ENCODE peak calls at places on chromosome 5, in four cellular contexts. C is HS-5, S is heart right ventricle, V is stomach. F is an unnamed sample.

GRCh38 chr5:102855684-102856373 is 100.7 kb downstream of the PAM start:
- DNase-seq in C (no peak), S (no peak), V (no peak), F (no peak)

GRCh38 chr5:146441896-146442295 is 5.2 kb upstream of the TCERG1 start:
- DNase-seq in C (no peak), S (no peak), V (no peak), F (no peak)

GRCh38 chr5:54760182-54760935 is 225.0 kb downstream of the ESM1 start:
- DNase-seq in C (peak; percentile 35), S (no peak), V (no peak), F (no peak)

GRCh38 chr5:67205981-67206380 is 9.4 kb upstream of the CD180 start:
- DNase-seq in C (no peak), S (no peak), V (no peak), F (no peak)

GRCh38 chr5:170252710-170253350 is 20.0 kb downstream of the C5orf58 start:
- DNase-seq in C (no peak), S (no peak), V (no peak), F (no peak)

GRCh38 chr5:174354571-174354970 is 309.1 kb downstream of the NSG2 start:
- DNase-seq in C (no peak), S (no peak), V (no peak), F (no peak)

GRCh38 chr5:40401965-40402364 is 277.8 kb upstream of the PTGER4 start:
- DNase-seq in C (no peak), S (no peak), V (no peak), F (no peak)

GRCh38 chr5:137737349-137738256 is 1.7 kb upstream of the KLHL3 start:
- DNase-seq in C (peak; percentile 38), S (peak; percentile 78), V (peak; percentile 40), F (no peak)

GRCh38 chr5:161663431-161663830 is 22.1 kb upstream of the GABRA6 start:
- DNase-seq in C (no peak), S (no peak), V (no peak), F (no peak)

GRCh38 chr5:138149530-138149929 is 10.3 kb upstream of the NME5 start:
- DNase-seq in C (peak; percentile 22), S (no peak), V (no peak), F (no peak)

GRCh38 chr5:34001231-34001935 is 6.5 kb downstream of the AMACR start:
- DNase-seq in C (no peak), S (no peak), V (peak; percentile 78), F (no peak)

GRCh38 chr5:125042243-125042887 is 295.9 kb upstream of the ZNF608 start:
- DNase-seq in C (no peak), S (no peak), V (no peak), F (no peak)

GRCh38 chr5:58294598-58295298 is 165.1 kb downstream of the PLK2 start:
- DNase-seq in C (peak; percentile 42), S (no peak), V (no peak), F (no peak)

GRCh38 chr5:40385544-40385943 is 294.2 kb upstream of the PTGER4 start:
- DNase-seq in C (peak; percentile 63), S (no peak), V (no peak), F (no peak)

GRCh38 chr5:9173281-9174048 is 372.4 kb downstream of the SEMA5A start:
- DNase-seq in C (peak; percentile 87), S (no peak), V (no peak), F (no peak)

GRCh38 chr5:6632324-6632930 is 417 bp downstream of the NSUN2 start:
- DNase-seq in C (no peak), S (peak; percentile 12), V (no peak), F (peak; percentile 87)

GRCh38 chr5:74286734-74287705 is 353.5 kb downstream of the ENC1 start:
- DNase-seq in C (no peak), S (no peak), V (no peak), F (no peak)

GRCh38 chr5:148457183-148457620 is 73.4 kb downstream of the FBXO38 start:
- DNase-seq in C (no peak), S (no peak), V (no peak), F (no peak)

GRCh38 chr5:160449458-160449857 is 27.8 kb downstream of the PTTG1 start:
- DNase-seq in C (no peak), S (no peak), V (no peak), F (no peak)

GRCh38 chr5:61631438-61631941 is 299.4 kb downstream of the ZSWIM6 start:
- DNase-seq in C (no peak), S (peak; percentile 52), V (no peak), F (no peak)

GRCh38 chr5:65925094-65925600 is 1.2 kb upstream of the ERBIN start:
- DNase-seq in C (no peak), S (peak; percentile 75), V (peak; percentile 76), F (peak; percentile 94)

GRCh38 chr5:63255609-63256008 is 677.0 kb downstream of the LRRC70 start:
- DNase-seq in C (no peak), S (no peak), V (no peak), F (no peak)

GRCh38 chr5:120532835-120533234 is 68.7 kb downstream of the PRR16 start:
- DNase-seq in C (no peak), S (no peak), V (no peak), F (no peak)

GRCh38 chr5:178940569-178941360 is at the start of gene ZNF454:
- DNase-seq in C (no peak), S (peak; percentile 95), V (peak; percentile 78), F (peak; percentile 80)

GRCh38 chr5:138632900-138633489 is 57.8 kb upstream of the HSPA9 start:
- DNase-seq in C (no peak), S (peak; percentile 68), V (peak; percentile 52), F (peak; percentile 47)